ENCODE peak calls at places on chromosomes 16 and 17, in eight cellular contexts. D is K562, T is GM12878, R is SK-N-SH, L is IMR-90, V is WTC11, K is HepG2, E is H1. P is an unnamed sample.

GRCh38 chr17:10574324-10574723 is 24.9 kb upstream of the MYH2 start:
- DNase-seq in D (no peak), T (no peak), R (no peak), L (no peak), V (no peak), K (no peak), E (no peak), P (no peak)

GRCh38 chr17:78991906-78992532 is 12.3 kb upstream of the LGALS3BP start:
- DNase-seq in D (no peak), T (no peak), R (peak), L (no peak), V (no peak), K (no peak), E (no peak), P (no peak)

GRCh38 chr16:88334517-88335149 is 48.1 kb upstream of the ZNF469 start:
- DNase-seq in D (no peak), T (no peak), R (no peak), L (no peak), V (no peak), K (peak), E (no peak), P (no peak)

GRCh38 chr17:7932483-7932891 is 481 bp downstream of the CNTROB start:
- DNase-seq in D (no peak), T (no peak), R (peak), L (peak), V (peak), K (peak), E (no peak), P (peak)

GRCh38 chr17:17027442-17028058 is 14.7 kb upstream of the MPRIP start:
- DNase-seq in D (no peak), T (no peak), R (no peak), L (no peak), V (no peak), K (no peak), E (no peak), P (no peak)

GRCh38 chr17:57442401-57442823 is 186.1 kb downstream of the MSI2 start:
- DNase-seq in D (no peak), T (no peak), R (no peak), L (peak), V (no peak), K (no peak), E (no peak), P (no peak)

GRCh38 chr17:7136266-7136877 is 21.8 kb upstream of the ASGR2 start:
- DNase-seq in D (peak), T (peak), R (peak), L (peak), V (peak), K (peak), E (no peak), P (peak)

GRCh38 chr17:82879241-82879640 is 39.4 kb upstream of the ZNF750 start:
- DNase-seq in D (no peak), T (no peak), R (no peak), L (no peak), V (no peak), K (no peak), E (no peak), P (no peak)

GRCh38 chr16:88705076-88705684 is 1.0 kb downstream of the RNF166 start:
- DNase-seq in D (no peak), T (no peak), R (no peak), L (peak), V (no peak), K (no peak), E (no peak), P (no peak)

GRCh38 chr17:45265823-45266222 is 3.9 kb upstream of the SPATA32 start:
- DNase-seq in D (no peak), T (no peak), R (no peak), L (peak), V (no peak), K (no peak), E (no peak), P (peak)

GRCh38 chr16:12833939-12834338 is 30.3 kb upstream of the CPPED1 start:
- DNase-seq in D (no peak), T (no peak), R (peak), L (no peak), V (peak), K (peak), E (peak), P (peak)

GRCh38 chr16:85856054-85856453 is 42.9 kb upstream of the IRF8 start:
- DNase-seq in D (no peak), T (no peak), R (no peak), L (no peak), V (no peak), K (no peak), E (no peak), P (no peak)

GRCh38 chr16:19113577-19114358 is at the start of gene ITPRIPL2:
- DNase-seq in D (peak), T (no peak), R (peak), L (peak), V (peak), K (peak), E (no peak), P (peak)

GRCh38 chr17:66364508-66365203 is 62.2 kb downstream of the PRKCA start:
- DNase-seq in D (no peak), T (no peak), R (no peak), L (no peak), V (no peak), K (no peak), E (no peak), P (no peak)

GRCh38 chr17:5558815-5559785 is 25.2 kb downstream of the NLRP1 start:
- DNase-seq in D (no peak), T (no peak), R (no peak), L (no peak), V (no peak), K (no peak), E (no peak), P (no peak)

GRCh38 chr17:32684087-32684828 is 192.7 kb downstream of the MYO1D start:
- DNase-seq in D (no peak), T (no peak), R (no peak), L (no peak), V (no peak), K (no peak), E (no peak), P (no peak)

GRCh38 chr16:2689968-2690830 is 7.9 kb downstream of the KCTD5 start:
- DNase-seq in D (peak), T (no peak), R (peak), L (no peak), V (no peak), K (no peak), E (no peak), P (no peak)

GRCh38 chr16:24991349-24991748 is 23.8 kb downstream of the ARHGAP17 start:
- DNase-seq in D (no peak), T (no peak), R (no peak), L (no peak), V (no peak), K (peak), E (no peak), P (no peak)

GRCh38 chr16:82580293-82580900 is 46.4 kb upstream of the CDH13 start:
- DNase-seq in D (no peak), T (no peak), R (peak), L (no peak), V (peak), K (peak), E (no peak), P (peak)

GRCh38 chr17:45019177-45019711 is 32.2 kb downstream of the DCAKD start:
- DNase-seq in D (peak), T (no peak), R (peak), L (peak), V (no peak), K (no peak), E (no peak), P (peak)

GRCh38 chr16:23557779-23558330 is 328 bp downstream of the UBFD1 start:
- DNase-seq in D (no peak), T (no peak), R (no peak), L (peak), V (peak), K (peak), E (no peak), P (no peak)

GRCh38 chr17:78667091-78667490 is 89.9 kb upstream of the DNAH17 start:
- DNase-seq in D (no peak), T (no peak), R (no peak), L (no peak), V (no peak), K (no peak), E (no peak), P (no peak)

GRCh38 chr16:67430504-67431076 is 331 bp upstream of the HSD11B2 start:
- DNase-seq in D (peak), T (no peak), R (peak), L (no peak), V (no peak), K (peak), E (no peak), P (peak)

GRCh38 chr16:72644911-72645310 is 403.0 kb downstream of the ZFHX3 start:
- DNase-seq in D (no peak), T (no peak), R (no peak), L (no peak), V (no peak), K (no peak), E (no peak), P (no peak)

GRCh38 chr16:66159987-66160386 is 206.5 kb upstream of the CDH5 start:
- DNase-seq in D (no peak), T (no peak), R (no peak), L (peak), V (no peak), K (no peak), E (no peak), P (no peak)

GRCh38 chr16:14202697-14203096 is 131.6 kb downstream of the MRTFB start:
- DNase-seq in D (peak), T (no peak), R (peak), L (no peak), V (no peak), K (peak), E (no peak), P (no peak)

GRCh38 chr16:72061564-72061963 is 1.5 kb upstream of the HPR start:
- DNase-seq in D (no peak), T (no peak), R (no peak), L (no peak), V (no peak), K (no peak), E (no peak), P (no peak)

GRCh38 chr16:57565461-57565860 is 23.0 kb downstream of the ADGRG5 start:
- DNase-seq in D (no peak), T (no peak), R (no peak), L (no peak), V (no peak), K (no peak), E (no peak), P (no peak)

GRCh38 chr16:57567691-57568090 is 25.2 kb downstream of the ADGRG5 start:
- DNase-seq in D (no peak), T (no peak), R (no peak), L (no peak), V (no peak), K (no peak), E (no peak), P (no peak)

GRCh38 chr16:57564571-57565270 is 22.3 kb downstream of the ADGRG5 start:
- DNase-seq in D (no peak), T (no peak), R (no peak), L (peak), V (no peak), K (no peak), E (no peak), P (no peak)

GRCh38 chr16:57568173-57568678 is 25.8 kb downstream of the ADGRG5 start:
- DNase-seq in D (no peak), T (no peak), R (no peak), L (no peak), V (no peak), K (no peak), E (no peak), P (no peak)

DNA sequence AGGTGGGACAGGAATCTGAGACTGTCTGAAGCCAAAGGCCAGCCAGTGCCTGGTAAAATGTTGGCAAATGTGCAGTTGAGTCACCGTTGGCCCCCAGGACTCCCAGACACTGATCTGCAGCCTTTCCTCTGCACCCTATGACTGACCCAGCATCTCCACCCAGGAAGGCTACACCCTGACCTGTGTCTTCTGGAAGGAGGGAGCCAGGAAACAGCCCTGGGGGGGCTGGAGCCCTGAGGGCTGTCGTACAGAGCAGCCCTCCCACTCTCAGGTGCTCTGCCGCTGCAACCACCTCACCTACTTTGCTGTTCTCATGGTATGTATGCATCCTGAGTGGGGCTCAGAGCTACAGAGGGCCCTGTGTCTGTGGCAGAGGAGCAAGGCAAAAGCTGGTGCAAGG is 24.0 kb downstream of the ADGRG5 start:
- DNase-seq in D (no peak), T (no peak), R (no peak), L (no peak), V (no peak), K (no peak), E (no peak), P (no peak)
- TF ChIP-seq USF2 in D (no peak), T (no peak), R (no peak), L (no peak), V (no peak), K (no peak), E (no peak), P (no peak)

GRCh38 chr17:3012926-3013581 is 50.4 kb downstream of the OR1D5 start:
- DNase-seq in D (peak), T (peak), R (peak), L (peak), V (peak), K (peak), E (peak), P (peak)
- TF ChIP-seq USF2 in D (no peak), T (no peak), R (no peak), L (no peak), V (no peak), K (no peak), E (no peak), P (no peak)

GRCh38 chr16:53876811-53877210 is 172.9 kb downstream of the FTO start:
- DNase-seq in D (no peak), T (no peak), R (no peak), L (no peak), V (no peak), K (no peak), E (no peak), P (no peak)

GRCh38 chr16:53878216-53878615 is 174.3 kb downstream of the FTO start:
- DNase-seq in D (no peak), T (no peak), R (no peak), L (no peak), V (no peak), K (no peak), E (no peak), P (no peak)

GRCh38 chr16:53870831-53871230 is 166.9 kb downstream of the FTO start:
- DNase-seq in D (no peak), T (no peak), R (no peak), L (no peak), V (no peak), K (no peak), E (no peak), P (no peak)

GRCh38 chr16:53872248-53873221 is 168.6 kb downstream of the FTO start:
- DNase-seq in D (no peak), T (no peak), R (no peak), L (peak), V (no peak), K (no peak), E (no peak), P (no peak)
- TF ChIP-seq USF2 in D (no peak), T (no peak), R (no peak), L (no peak), V (no peak), K (no peak), E (no peak), P (no peak)

GRCh38 chr16:1323296-1324239 is 9.9 kb upstream of the BAIAP3 start:
- DNase-seq in D (no peak), T (no peak), R (no peak), L (no peak), V (no peak), K (no peak), E (no peak), P (no peak)
- TF ChIP-seq USF2 in D (no peak), T (no peak), R (no peak), L (no peak), V (no peak), K (no peak), E (no peak), P (no peak)

DNA sequence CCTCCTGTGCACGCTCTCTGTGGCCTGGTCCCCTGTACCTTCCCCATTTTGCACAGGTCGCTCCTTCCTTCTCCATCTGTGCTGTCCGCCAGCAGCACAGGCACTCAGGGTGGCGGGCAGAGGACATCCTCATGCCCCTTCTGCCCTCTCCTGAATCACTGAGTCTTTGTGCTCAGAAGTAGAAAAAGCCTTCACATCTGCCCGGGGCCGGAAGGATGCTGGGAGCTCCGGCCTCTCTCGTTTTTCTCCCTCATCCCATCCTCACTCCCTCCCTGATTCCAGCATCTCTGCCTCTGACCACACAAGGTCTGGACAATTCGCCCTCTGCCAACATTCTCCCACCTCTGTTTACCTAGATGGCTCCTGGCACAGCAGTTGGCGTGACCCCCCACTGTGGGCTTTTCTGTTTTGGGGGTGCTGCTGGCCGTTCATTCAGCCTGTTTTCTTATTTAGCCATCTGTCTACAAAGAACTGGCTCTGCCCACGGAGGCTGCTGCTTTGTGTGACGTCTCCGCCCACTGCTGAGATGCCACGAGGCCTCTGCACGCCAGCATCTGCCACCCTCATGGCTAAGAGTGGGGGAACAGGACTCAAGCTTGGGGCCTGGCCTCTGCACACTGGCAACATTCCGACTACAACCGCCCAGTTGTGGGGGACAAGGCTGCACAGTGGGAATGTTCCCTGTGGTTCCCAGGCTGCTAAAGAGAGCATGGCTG is 36.7 kb downstream of the SEC14L5 start:
- DNase-seq in D (no peak), T (no peak), R (no peak), L (no peak), V (no peak), K (no peak), E (no peak), P (no peak)
- TF ChIP-seq USF2 in D (no peak), T (no peak), R (no peak), L (no peak), V (no peak), K (no peak), E (no peak), P (no peak)

DNA sequence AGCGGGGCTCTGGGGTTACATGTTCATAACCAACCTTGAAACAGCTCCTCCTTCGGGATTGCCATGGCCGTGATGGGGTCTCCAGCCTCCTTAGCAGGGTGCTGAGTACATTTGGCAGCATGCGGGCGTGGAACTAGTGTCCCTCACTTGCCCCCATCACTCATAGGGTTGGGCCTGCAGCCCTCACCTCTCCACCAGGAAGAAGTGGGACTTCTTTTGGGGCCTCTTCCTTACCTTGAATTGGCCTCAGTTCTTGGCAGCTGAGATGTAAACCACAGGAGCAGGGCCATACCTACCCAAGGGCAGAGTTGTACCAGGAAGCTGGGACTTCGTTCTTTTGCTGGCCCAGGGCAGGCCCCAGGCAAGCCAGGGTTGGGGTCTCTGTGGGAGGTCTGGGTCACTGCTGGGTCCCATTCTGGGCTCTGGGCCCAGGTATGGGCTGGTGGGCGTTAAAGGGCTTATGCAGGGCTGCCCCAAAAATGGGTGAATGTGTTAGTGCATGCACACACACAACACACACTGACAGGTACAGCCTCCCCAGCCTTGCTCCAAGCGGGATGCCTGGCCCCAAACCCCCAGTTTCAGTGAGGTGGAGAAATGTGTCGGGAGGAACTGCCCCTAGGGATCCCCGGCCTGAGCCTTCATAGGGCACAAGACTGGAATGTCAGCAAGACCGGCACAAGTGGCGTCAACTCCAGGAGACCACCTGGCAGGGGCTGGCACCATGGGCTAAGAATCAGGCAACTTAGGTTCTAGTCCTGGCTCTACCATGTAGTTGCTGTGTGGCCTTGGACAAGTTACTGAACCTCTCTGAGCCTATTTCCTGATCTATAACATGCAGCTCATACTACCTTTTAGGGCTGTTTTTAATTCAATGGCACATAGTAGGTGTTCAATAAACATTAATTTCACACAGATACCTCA is 3.9 kb upstream of the KRT15 start:
- DNase-seq in D (no peak), T (no peak), R (no peak), L (no peak), V (no peak), K (no peak), E (no peak), P (no peak)
- TF ChIP-seq USF2 in D (no peak), T (no peak), R (no peak), L (no peak), V (no peak), K (no peak), E (no peak), P (no peak)

GRCh38 chr17:58995247-58995940 is 111.3 kb downstream of the TRIM37 start:
- DNase-seq in D (no peak), T (no peak), R (no peak), L (peak), V (no peak), K (no peak), E (no peak), P (no peak)

GRCh38 chr17:59000022-59000421 is 106.7 kb downstream of the TRIM37 start:
- DNase-seq in D (no peak), T (no peak), R (no peak), L (no peak), V (no peak), K (no peak), E (no peak), P (no peak)

GRCh38 chr17:58996968-58997367 is 109.7 kb downstream of the TRIM37 start:
- DNase-seq in D (no peak), T (no peak), R (no peak), L (no peak), V (no peak), K (no peak), E (no peak), P (no peak)

GRCh38 chr17:58998871-58999270 is 107.8 kb downstream of the TRIM37 start:
- DNase-seq in D (no peak), T (no peak), R (no peak), L (no peak), V (no peak), K (no peak), E (no peak), P (no peak)

GRCh38 chr17:58997756-58998553 is 108.7 kb downstream of the TRIM37 start:
- DNase-seq in D (no peak), T (no peak), R (no peak), L (peak), V (no peak), K (no peak), E (no peak), P (no peak)
- TF ChIP-seq USF2 in D (no peak), T (no peak), R (no peak), L (no peak), V (no peak), K (no peak), E (no peak), P (no peak)

GRCh38 chr17:47276868-47277267 is 23.2 kb downstream of the ITGB3 start:
- DNase-seq in D (no peak), T (no peak), R (no peak), L (peak), V (peak), K (peak), E (no peak), P (peak)
- TF ChIP-seq USF2 in D (no peak), T (no peak), R (no peak), L (no peak), V (no peak), K (no peak), E (no peak), P (no peak)

GRCh38 chr17:43935204-43935925 is 6.9 kb downstream of the PPY start:
- DNase-seq in D (no peak), T (no peak), R (no peak), L (no peak), V (no peak), K (no peak), E (no peak), P (no peak)

GRCh38 chr17:43936434-43936833 is 5.8 kb downstream of the PPY start:
- DNase-seq in D (no peak), T (no peak), R (no peak), L (peak), V (no peak), K (no peak), E (no peak), P (no peak)

GRCh38 chr17:43938838-43939182 is 3.5 kb downstream of the PPY start:
- DNase-seq in D (no peak), T (no peak), R (no peak), L (no peak), V (no peak), K (no peak), E (no peak), P (no peak)

GRCh38 chr17:43932923-43933322 is 9.4 kb downstream of the PPY start:
- DNase-seq in D (no peak), T (no peak), R (no peak), L (no peak), V (no peak), K (no peak), E (no peak), P (no peak)

GRCh38 chr17:43935926-43936261 is 6.4 kb downstream of the PPY start:
- DNase-seq in D (no peak), T (no peak), R (no peak), L (no peak), V (no peak), K (no peak), E (no peak), P (no peak)
- TF ChIP-seq USF2 in D (no peak), T (no peak), R (no peak), L (no peak), V (no peak), K (no peak), E (no peak), P (no peak)